ENCODE peak calls at places on chromosome 4, in ten cellular contexts. M is body of pancreas, C is breast epithelium, J is stomach, D is lower leg skin, V is IMR-90, E is ovary, X is adrenal gland, H is heart left ventricle, W is testis. I is an unnamed sample.

GRCh38 chr4:10117424-10118354 is 1.1 kb upstream of the WDR1 start:
- DNase-seq in M (no peak), C (no peak), J (no peak), D (no peak), V (no peak), E (peak), X (no peak), H (no peak), W (peak), I (peak)

GRCh38 chr4:39043697-39044363 is 11.6 kb upstream of the TMEM156 start:
- DNase-seq in M (no peak), C (no peak), J (no peak), D (no peak), V (peak), E (no peak), X (peak), H (no peak), W (no peak), I (no peak)

GRCh38 chr4:5267418-5267817 is 216.1 kb downstream of the STK32B start:
- DNase-seq in M (no peak), C (no peak), J (no peak), D (no peak), V (peak), E (no peak), X (no peak), H (no peak), W (no peak), I (no peak)

GRCh38 chr4:159368320-159368719 is 265.4 kb downstream of the RAPGEF2 start:
- DNase-seq in M (no peak), C (no peak), J (no peak), D (no peak), V (no peak), E (no peak), X (no peak), H (no peak), W (no peak), I (no peak)

GRCh38 chr4:40325406-40326019 is 9.6 kb upstream of the CHRNA9 start:
- DNase-seq in M (peak), C (no peak), J (no peak), D (peak), V (peak), E (peak), X (peak), H (no peak), W (peak), I (no peak)

GRCh38 chr4:88119951-88120350 is 38.5 kb downstream of the ABCG2 start:
- DNase-seq in M (no peak), C (no peak), J (no peak), D (no peak), V (no peak), E (no peak), X (no peak), H (no peak), W (no peak), I (no peak)

GRCh38 chr4:150818129-150818528 is 197.0 kb downstream of the LRBA start:
- DNase-seq in M (no peak), C (no peak), J (no peak), D (no peak), V (no peak), E (no peak), X (no peak), H (no peak), W (no peak), I (no peak)

GRCh38 chr4:94588900-94589693 is 137.4 kb downstream of the PDLIM5 start:
- DNase-seq in M (no peak), C (no peak), J (no peak), D (no peak), V (no peak), E (no peak), X (no peak), H (no peak), W (no peak), I (no peak)

GRCh38 chr4:76811604-76812412 is 86.1 kb downstream of the SOWAHB start:
- DNase-seq in M (no peak), C (no peak), J (no peak), D (no peak), V (peak), E (peak), X (no peak), H (peak), W (no peak), I (peak)

GRCh38 chr4:6155996-6156395 is 44.4 kb downstream of the JAKMIP1 start:
- DNase-seq in M (no peak), C (no peak), J (no peak), D (no peak), V (no peak), E (no peak), X (no peak), H (no peak), W (no peak), I (no peak)

GRCh38 chr4:67883463-67883862 is 339 bp downstream of the TMPRSS11D start:
- DNase-seq in M (no peak), C (no peak), J (no peak), D (no peak), V (no peak), E (no peak), X (no peak), H (no peak), W (no peak), I (no peak)

GRCh38 chr4:187839765-187840164 is 155.8 kb upstream of the ZFP42 start:
- DNase-seq in M (no peak), C (no peak), J (no peak), D (no peak), V (no peak), E (no peak), X (no peak), H (no peak), W (no peak), I (no peak)
- TF ChIP-seq POLR2A in M (no peak), C (no peak), J (no peak), D (no peak), V (no peak), E (no peak), X (no peak), H (no peak), W (no peak), I (no peak)

GRCh38 chr4:110610940-110611785 is 11.7 kb downstream of the PITX2 start:
- DNase-seq in M (no peak), C (no peak), J (no peak), D (no peak), V (no peak), E (no peak), X (no peak), H (no peak), W (no peak), I (no peak)
- TF ChIP-seq POLR2A in M (no peak), C (no peak), J (no peak), D (no peak), V (no peak), E (no peak), X (no peak), H (no peak), W (no peak), I (no peak)

GRCh38 chr4:113762851-113763172 is 1.3 kb upstream of the CAMK2D start:
- DNase-seq in M (no peak), C (no peak), J (no peak), D (no peak), V (no peak), E (no peak), X (no peak), H (no peak), W (no peak), I (no peak)

GRCh38 chr4:113761682-113762060 is at the start of gene CAMK2D:
- DNase-seq in M (peak), C (peak), J (peak), D (peak), V (peak), E (peak), X (peak), H (peak), W (peak), I (peak)

GRCh38 chr4:113760852-113761681 is 471 bp downstream of the CAMK2D start:
- DNase-seq in M (peak), C (peak), J (peak), D (peak), V (peak), E (peak), X (peak), H (peak), W (peak), I (peak)

GRCh38 chr4:113760094-113760851 is 1.3 kb downstream of the CAMK2D start:
- DNase-seq in M (peak), C (no peak), J (peak), D (peak), V (peak), E (no peak), X (peak), H (peak), W (peak), I (peak)

GRCh38 chr4:113762061-113762850 is 718 bp upstream of the CAMK2D start:
- DNase-seq in M (peak), C (peak), J (peak), D (peak), V (peak), E (peak), X (peak), H (peak), W (peak), I (peak)
- TF ChIP-seq POLR2A in M (peak), C (peak), J (peak), D (peak), V (peak), E (peak), X (peak), H (peak), W (peak), I (peak)

DNA sequence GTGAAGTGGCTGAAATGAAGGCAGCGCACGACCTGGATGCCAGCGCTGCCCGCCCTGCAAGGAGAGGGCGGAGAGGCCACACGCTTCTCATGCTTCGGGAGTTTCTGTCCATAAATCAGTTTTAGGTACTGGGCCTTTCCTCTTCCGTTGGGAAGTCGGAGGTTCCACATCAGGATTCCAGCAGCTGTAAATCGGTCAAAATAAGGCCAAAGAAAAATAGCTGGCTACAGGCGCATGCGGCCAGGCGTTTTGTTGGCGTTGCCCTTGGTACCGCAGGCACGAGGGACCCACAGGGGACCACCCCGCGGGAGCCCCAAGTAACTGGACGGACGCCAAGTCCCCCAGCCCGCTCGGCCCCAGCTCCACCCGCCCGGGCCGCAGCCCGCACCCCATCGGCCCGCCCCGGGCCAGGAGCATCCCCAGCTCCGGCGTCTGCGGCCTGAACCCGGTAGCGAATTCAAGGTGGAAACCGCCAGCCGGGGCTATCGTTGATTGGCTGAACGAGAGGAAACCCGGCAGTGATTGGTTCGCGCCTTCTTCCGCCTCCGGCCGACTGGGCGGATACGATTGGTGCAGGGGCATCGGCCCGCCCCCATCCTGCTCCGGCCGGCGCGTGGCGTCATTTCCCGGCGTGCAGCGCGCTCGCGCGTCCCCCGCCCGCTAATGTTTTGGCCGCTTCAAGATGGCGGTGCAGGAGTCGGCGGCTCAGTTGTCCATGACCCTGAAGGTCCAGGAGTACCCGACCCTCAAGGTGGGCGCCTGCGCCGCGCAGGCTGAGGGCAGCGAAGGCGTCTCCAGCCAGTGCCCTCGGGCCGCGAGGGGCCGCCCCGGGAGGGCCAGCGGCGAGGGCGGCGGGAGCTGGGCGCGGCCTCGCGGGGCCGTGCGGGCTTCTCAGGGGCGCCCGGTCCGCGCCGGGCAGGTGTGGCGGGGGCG is at the start of gene MAEA:
- DNase-seq in M (peak), C (peak), J (peak), D (peak), V (peak), E (peak), X (peak), H (peak), W (peak), I (peak)
- TF ChIP-seq POLR2A in M (peak), C (peak), J (no peak), D (no peak), V (peak), E (peak), X (peak), H (peak), W (peak), I (peak)

GRCh38 chr4:153488719-153489384 is 22.7 kb downstream of the TMEM131L start:
- DNase-seq in M (no peak), C (no peak), J (no peak), D (no peak), V (no peak), E (no peak), X (no peak), H (peak), W (no peak), I (no peak)
- TF ChIP-seq POLR2A in M (no peak), C (no peak), J (no peak), D (no peak), V (no peak), E (no peak), X (no peak), H (no peak), W (no peak), I (no peak)

DNA sequence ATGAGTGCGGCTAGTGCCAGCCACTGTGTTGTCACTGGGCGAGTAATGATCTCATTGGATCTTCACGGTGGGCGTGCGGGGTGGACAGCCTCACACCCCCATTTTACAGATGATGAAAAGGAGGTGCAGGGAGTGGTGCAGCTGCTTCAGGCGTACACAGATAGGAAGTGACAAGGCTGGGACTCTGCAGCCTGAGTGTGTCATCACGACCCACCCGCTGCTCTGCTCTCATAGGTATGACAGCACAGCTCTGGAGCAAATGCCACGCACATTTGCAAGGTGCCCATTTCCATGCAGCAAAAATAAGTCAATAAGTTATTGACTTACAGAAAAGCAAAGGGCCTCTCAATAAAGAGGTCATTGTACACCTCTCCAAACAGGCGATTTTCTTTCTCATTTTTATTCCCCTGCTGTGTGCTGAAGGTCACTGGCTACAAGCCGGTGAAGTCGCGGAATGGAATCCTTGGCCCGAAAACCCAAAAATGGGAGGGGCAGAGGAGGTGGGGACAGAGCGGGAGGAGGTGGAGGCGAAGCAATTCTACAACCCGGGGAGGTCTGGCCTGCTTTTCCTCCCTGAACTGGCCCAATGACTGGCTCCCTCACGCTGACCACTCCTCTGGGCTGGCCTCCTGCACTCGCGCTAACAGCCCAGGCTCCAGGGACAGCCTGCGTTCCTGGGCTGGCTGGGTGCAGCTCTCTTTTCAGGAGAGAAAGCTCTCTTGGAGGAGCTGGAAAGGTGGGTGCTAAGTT is at the start of gene SOD3:
- DNase-seq in M (peak), C (no peak), J (peak), D (peak), V (peak), E (peak), X (peak), H (peak), W (peak), I (peak)
- TF ChIP-seq POLR2A in M (peak), C (no peak), J (no peak), D (no peak), V (no peak), E (peak), X (no peak), H (peak), W (no peak), I (no peak)

DNA sequence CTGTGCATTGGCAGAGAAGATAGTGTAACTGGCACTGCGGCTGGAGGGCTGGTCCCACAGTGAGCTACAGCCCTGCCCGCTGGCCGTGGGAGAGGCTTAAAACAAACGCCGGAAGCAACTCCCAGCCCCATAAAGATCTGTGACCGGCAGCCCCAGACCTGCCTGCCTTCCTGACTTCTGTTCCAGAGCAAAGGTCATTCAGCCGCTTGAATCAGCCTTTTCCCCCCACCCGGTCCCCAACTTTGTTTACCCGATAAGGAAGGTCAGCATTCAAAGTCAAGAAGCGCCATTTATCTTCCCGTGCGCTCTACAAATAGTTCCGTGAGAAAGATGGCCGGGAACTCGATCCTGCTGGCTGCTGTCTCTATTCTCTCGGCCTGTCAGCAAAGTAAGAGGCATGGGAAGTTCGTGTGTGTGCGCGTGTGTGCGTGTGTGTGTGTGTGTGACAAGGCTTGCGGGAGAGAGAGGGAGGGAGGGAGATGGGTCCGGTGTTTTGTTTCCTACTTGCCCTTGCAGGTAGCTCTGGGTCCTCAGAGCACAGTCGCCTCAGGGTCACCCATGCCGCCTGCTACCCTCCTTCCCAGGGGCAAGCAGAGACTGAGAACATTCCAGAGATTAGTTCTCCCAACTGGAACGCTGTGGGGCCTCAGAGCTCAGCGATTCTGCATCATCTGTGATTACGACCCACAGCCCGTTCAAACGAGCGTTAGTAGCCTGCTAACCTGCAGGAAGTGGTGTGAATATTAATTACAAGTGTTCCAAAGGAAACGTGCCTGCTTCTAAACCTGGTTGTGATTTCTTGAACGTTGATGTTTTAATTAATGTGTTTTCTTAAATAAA is at the start of gene MGST2:
- DNase-seq in M (peak), C (peak), J (peak), D (peak), V (peak), E (peak), X (peak), H (peak), W (peak), I (peak)
- TF ChIP-seq POLR2A in M (peak), C (no peak), J (no peak), D (no peak), V (no peak), E (peak), X (no peak), H (peak), W (no peak), I (peak)